ENCODE peak calls at places on chromosomes 7 and 10, in six cellular contexts. I is cardiac muscle cell; N is Caki2; P is NCI-H2081; Q is KG1; S is activated CD4-positive, alpha-beta T cell treated with anti-CD3 and anti-CD28 coated beads, Interleukin-2, amount 50 U/mL, for 24 hours. X is an unnamed sample.

GRCh38 chr10:96585726-96586418 is 940 bp downstream of the TM9SF3 start:
- DNase-seq in I (peak; percentile 14), N (peak; percentile 19), P (peak; percentile 34), Q (no peak), S (no peak), X (no peak)

GRCh38 chr7:128841961-128842673 is 11.9 kb downstream of the FLNC start:
- DNase-seq in I (peak; percentile 40), N (no peak), P (no peak), Q (no peak), S (no peak), X (no peak)

GRCh38 chr10:12907651-12908050 is 93.9 kb downstream of the CCDC3 start:
- DNase-seq in I (peak; percentile 39), N (no peak), P (no peak), Q (no peak), S (no peak), X (no peak)

GRCh38 chr7:43568529-43568928 is 14.4 kb upstream of the STK17A start:
- DNase-seq in I (peak; percentile 31), N (no peak), P (peak; percentile 56), Q (no peak), S (no peak), X (no peak)

GRCh38 chr10:7826971-7827370 is 8.7 kb downstream of the TAF3 start:
- DNase-seq in I (peak; percentile 65), N (peak; percentile 60), P (no peak), Q (no peak), S (no peak), X (no peak)

GRCh38 chr7:31917256-31917655 is 153.0 kb downstream of the PDE1C start:
- DNase-seq in I (no peak), N (no peak), P (no peak), Q (no peak), S (no peak), X (no peak)

GRCh38 chr7:111424768-111425167 is 137.5 kb downstream of the IMMP2L start:
- DNase-seq in I (no peak), N (no peak), P (no peak), Q (no peak), S (no peak), X (no peak)

GRCh38 chr10:56823849-56824248 is 462.8 kb upstream of the ZWINT start:
- DNase-seq in I (no peak), N (no peak), P (peak; percentile 1), Q (no peak), S (no peak), X (no peak)

GRCh38 chr7:30973791-30974604 is 10.2 kb downstream of the GHRHR start:
- DNase-seq in I (no peak), N (no peak), P (no peak), Q (no peak), S (no peak), X (no peak)

GRCh38 chr7:96080021-96080420 is 241.9 kb downstream of the SLC25A13 start:
- DNase-seq in I (no peak), N (no peak), P (peak; percentile 85), Q (no peak), S (no peak), X (no peak)

GRCh38 chr10:14032406-14032998 is 298.2 kb downstream of the FRMD4A start:
- DNase-seq in I (peak; percentile 28), N (no peak), P (no peak), Q (no peak), S (peak; percentile 22), X (no peak)